ENCODE peak calls at places on chromosome 21, in six cellular contexts. M, I, T, N, Q and H are unnamed samples.
A peak's percentile ranks its signal among the peaks of the same experiment; 100 is the strongest.

GRCh38 chr21:15850645-15851044 is 120.9 kb downstream of the USP25 start:
- DNase-seq in T (peak; percentile 72), Q (no peak), I (no peak), M (no peak), N (peak; percentile 1), H (no peak)

GRCh38 chr21:25862596-25862995 is 127.8 kb downstream of the GABPA start:
- DNase-seq in Q (no peak), N (peak; percentile 12), T (peak; percentile 39), I (peak; percentile 52), M (no peak), H (peak; percentile 45)

GRCh38 chr21:29258626-29259335 is 39.9 kb upstream of the BACH1 start:
- DNase-seq in I (no peak), N (peak; percentile 20), Q (no peak), M (no peak), T (peak; percentile 89), H (no peak)

GRCh38 chr21:43916691-43917514 is 51.9 kb downstream of the AGPAT3 start:
- DNase-seq in I (peak; percentile 75), M (no peak), Q (peak; percentile 71), T (peak; percentile 21), N (no peak), H (no peak)

GRCh38 chr21:32257952-32258785 is 20.7 kb downstream of the MIS18A start:
- DNase-seq in M (peak; percentile 47), T (peak; percentile 85), N (peak; percentile 73), I (peak; percentile 79), Q (no peak), H (peak; percentile 84)

GRCh38 chr21:31326478-31327247 is 17.4 kb downstream of the TIAM1 start:
- DNase-seq in N (no peak), I (no peak), M (no peak), Q (peak; percentile 95), T (no peak), H (no peak)

GRCh38 chr21:35427320-35428040 is 378.4 kb upstream of the RUNX1 start:
- DNase-seq in M (no peak), T (no peak), I (no peak), Q (no peak), N (no peak), H (no peak)

GRCh38 chr21:14405225-14405624 is 22.3 kb upstream of the HSPA13 start:
- DNase-seq in M (no peak), I (no peak), N (no peak), Q (no peak), T (no peak), H (no peak)

DNA sequence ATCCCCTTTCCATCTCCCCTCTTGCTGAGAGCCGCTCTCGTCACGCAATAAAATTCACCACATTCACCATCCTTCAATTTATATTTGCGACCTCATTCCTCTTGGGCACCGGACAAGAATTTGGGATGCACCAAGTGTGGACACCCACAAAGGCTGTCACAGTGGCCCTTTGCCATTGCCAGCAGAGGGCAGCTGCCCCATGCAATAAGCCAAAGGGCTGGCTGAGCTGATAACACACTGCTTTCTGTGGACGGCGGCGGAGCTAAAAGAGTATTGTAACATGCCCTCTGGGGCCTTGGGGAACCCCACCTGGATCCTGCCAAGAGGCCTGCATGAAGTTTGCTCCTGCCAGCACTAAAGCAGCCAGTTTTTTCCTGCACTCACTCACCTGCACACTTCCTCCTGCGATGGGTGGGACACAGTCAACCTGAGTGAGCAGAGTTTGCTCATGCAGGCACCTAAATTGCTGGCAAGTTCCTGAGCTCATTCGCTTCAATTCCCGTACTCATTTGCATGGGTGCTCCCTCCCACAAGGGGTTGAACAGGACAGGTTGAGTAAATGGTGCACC is 792.3 kb upstream of the ADAMTS5 start:
- DNase-seq in Q (no peak), M (no peak), T (no peak), I (no peak), N (no peak), H (no peak)
- TF ChIP-seq BHLHE40 in Q (no peak), M (no peak), T (no peak), I (no peak), N (no peak), H (no peak)

DNA sequence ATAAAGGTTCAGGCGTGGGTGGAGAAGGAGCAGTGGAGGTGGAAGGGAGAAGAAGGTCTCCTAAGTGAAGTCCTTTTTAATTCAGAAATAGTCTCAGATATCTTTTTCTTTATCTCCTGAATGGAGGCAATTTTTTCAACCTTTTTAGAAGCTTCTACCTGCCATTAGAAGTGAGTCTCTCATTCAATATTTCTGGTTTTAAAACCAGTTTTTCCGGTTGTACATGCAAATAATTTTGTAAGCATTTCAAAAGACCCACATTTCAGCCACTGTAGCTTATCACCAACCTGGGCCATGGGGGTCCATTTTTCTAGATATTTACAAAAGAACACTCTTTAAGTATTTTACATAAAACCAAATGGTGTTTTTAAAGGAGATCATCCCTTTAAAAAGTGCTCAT is 1280.2 kb downstream of the NCAM2 start:
- DNase-seq in N (no peak), M (no peak), I (no peak), Q (no peak), T (no peak), H (no peak)
- TF ChIP-seq BHLHE40 in N (no peak), M (no peak), I (no peak), Q (no peak), T (no peak), H (no peak)

GRCh38 chr21:24634749-24635148 is 972.5 kb downstream of the MRPL39 start:
- DNase-seq in T (no peak), M (no peak), N (no peak), Q (no peak), I (no peak), H (no peak)
- TF ChIP-seq BHLHE40 in T (no peak), M (no peak), N (no peak), Q (no peak), I (no peak), H (no peak)

GRCh38 chr21:33451634-33452071 is 28.1 kb downstream of the TMEM50B start:
- DNase-seq in I (no peak), Q (no peak), T (peak; percentile 33), N (peak; percentile 51), M (no peak), H (no peak)
- TF ChIP-seq BHLHE40 in I (no peak), Q (no peak), T (no peak), N (no peak), M (no peak), H (no peak)

DNA sequence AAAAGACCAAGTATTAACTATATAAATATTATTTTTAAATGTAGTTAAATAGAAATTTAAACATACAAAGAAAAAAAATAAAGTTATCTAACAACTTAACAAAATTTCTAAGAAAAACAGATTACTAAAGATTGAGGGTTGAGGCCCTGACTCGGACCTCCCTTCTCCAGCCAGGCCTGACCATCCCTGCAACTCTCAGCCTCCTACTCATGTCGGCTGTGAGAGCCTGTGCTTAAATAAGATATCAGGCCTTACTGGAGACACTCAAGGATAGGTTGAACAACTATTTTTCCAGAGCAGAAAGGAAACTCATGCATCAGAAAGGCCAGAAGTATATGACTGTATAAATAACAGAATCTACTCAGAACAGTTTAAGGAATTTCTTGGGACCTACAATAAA is 33.0 kb upstream of the PSMG1 start:
- DNase-seq in T (no peak), M (no peak), I (no peak), N (no peak), Q (no peak), H (no peak)
- TF ChIP-seq BHLHE40 in T (no peak), M (no peak), I (no peak), N (no peak), Q (no peak), H (no peak)

DNA sequence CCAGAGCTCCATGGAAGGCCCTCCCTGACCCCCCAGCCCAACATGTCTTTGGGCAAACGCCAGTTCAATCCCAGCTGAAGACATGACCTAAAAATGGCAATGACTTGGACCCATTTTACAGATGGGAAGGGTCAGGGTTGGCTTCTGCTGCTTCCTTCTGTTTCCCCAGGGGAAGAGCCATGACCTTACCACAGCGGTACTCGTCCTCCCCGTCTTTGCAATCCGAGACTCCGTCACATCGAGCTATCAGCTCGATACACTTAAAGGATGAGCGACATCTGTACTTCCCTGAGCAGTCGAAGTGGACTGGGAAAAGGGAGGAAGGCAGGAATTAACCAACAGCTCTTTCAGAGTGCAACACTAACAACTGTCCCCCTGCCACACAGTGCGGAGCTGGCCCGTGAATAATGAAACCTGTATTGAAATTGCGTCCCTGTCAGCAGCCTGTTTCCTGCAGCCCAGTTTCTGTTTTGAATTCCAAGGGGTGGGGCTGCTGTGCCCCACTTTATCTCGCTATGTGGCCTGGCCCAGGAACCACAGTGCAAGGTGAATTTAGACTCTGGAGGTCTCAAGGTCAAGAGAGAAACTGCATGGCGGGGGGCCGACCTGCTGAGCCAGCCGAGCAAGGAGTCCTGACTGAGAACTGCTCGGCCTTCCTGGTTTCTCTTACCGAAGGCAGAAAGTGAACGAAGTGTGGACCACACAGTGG is 7.0 kb downstream of the TMPRSS3 start:
- DNase-seq in M (no peak), N (peak; percentile 64), Q (no peak), T (no peak), I (no peak), H (no peak)
- TF ChIP-seq BHLHE40 in M (no peak), N (no peak), Q (no peak), T (no peak), I (no peak), H (no peak)

GRCh38 chr21:33266784-33267135 is 593 bp downstream of the IL10RB start:
- DNase-seq in N (no peak), T (no peak), I (no peak), M (no peak), Q (no peak), H (no peak)

GRCh38 chr21:33267250-33267649 is 1.1 kb downstream of the IL10RB start:
- DNase-seq in M (no peak), Q (no peak), N (no peak), I (no peak), T (no peak), H (no peak)

GRCh38 chr21:33264561-33264960 is 1.6 kb upstream of the IL10RB start:
- DNase-seq in M (no peak), T (no peak), I (no peak), Q (no peak), N (no peak), H (no peak)

GRCh38 chr21:33266050-33266783 is at the start of gene IL10RB:
- DNase-seq in T (peak; percentile 39), M (peak; percentile 64), Q (peak; percentile 27), I (peak; percentile 100), N (peak; percentile 29), H (peak; percentile 91)

DNA sequence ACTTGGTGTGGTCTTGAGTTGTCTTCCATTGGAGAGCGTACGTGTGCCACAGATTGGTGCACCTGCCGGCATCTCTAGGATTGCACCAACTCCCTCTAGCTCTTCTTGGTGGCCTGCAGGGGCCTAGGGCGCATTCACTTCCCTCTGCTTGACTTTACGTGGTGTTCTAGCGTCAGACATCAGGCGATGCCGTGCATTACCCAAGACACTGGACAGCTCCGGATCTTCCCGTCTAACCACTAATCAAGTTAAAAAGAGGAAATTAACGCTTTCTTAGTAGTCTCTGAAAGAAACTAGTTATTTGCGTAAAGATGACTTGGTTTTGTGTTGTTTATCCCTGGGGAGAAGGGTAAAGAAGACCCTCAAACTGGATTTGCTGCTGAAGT is 510 bp upstream of the IL10RB start:
- DNase-seq in I (no peak), M (no peak), N (no peak), Q (peak; percentile 68), T (peak; percentile 14), H (peak; percentile 28)
- TF ChIP-seq BHLHE40 in I (no peak), M (no peak), N (no peak), Q (peak; percentile 20), T (no peak), H (no peak)

GRCh38 chr21:45258476-45258875 is 29.2 kb downstream of the POFUT2 start:
- DNase-seq in N (peak; percentile 29), Q (no peak), M (no peak), I (no peak), T (no peak), H (no peak)
- TF ChIP-seq BHLHE40 in N (peak; percentile 58), Q (no peak), M (no peak), I (peak; percentile 51), T (no peak), H (no peak)